ENCODE peak calls at places on chromosomes 3 and 15, in seven cellular contexts. S is right atrium auricular region, C is fibroblast of lung, V is HepG2, L is DND-41, A is heart right ventricle, W is adrenal gland. E is an unnamed sample.

GRCh38 chr15:90885432-90886290 is 1.4 kb downstream of the FES start:
- DNase-seq in S (peak; percentile 90), W (peak; percentile 78), V (no peak), A (peak; percentile 86), C (peak; percentile 42), L (peak; percentile 74), E (peak; percentile 64)

GRCh38 chr15:35507932-35508638 is 37.9 kb downstream of the DPH6 start:
- DNase-seq in C (no peak), L (no peak), A (no peak), V (no peak), S (no peak), W (no peak), E (no peak)

GRCh38 chr3:42900731-42901420 is 5.1 kb upstream of the ZNF662 start:
- DNase-seq in L (no peak), W (no peak), S (no peak), A (no peak), V (no peak), C (no peak), E (no peak)

GRCh38 chr15:76996526-76997401 is 1.8 kb downstream of the PSTPIP1 start:
- DNase-seq in S (no peak), A (no peak), W (no peak), C (peak; percentile 44), V (no peak), L (no peak), E (no peak)

GRCh38 chr15:39125904-39126303 is 455.0 kb upstream of the THBS1 start:
- DNase-seq in W (no peak), A (no peak), C (peak; percentile 58), L (peak; percentile 34), S (no peak), V (peak; percentile 62), E (peak; percentile 20)

GRCh38 chr15:58583171-58583908 is 151.5 kb downstream of the LIPC start:
- DNase-seq in A (no peak), V (no peak), W (no peak), L (no peak), C (no peak), S (no peak), E (no peak)

GRCh38 chr3:38907426-38907825 is 91.4 kb upstream of the SCN10A start:
- DNase-seq in V (no peak), L (no peak), S (no peak), A (no peak), W (no peak), C (no peak), E (no peak)

GRCh38 chr3:14441240-14441919 is 39.0 kb downstream of the SLC6A6 start:
- DNase-seq in C (no peak), W (no peak), L (no peak), S (no peak), V (no peak), A (peak; percentile 63), E (no peak)

GRCh38 chr3:128194843-128195242 is 41.6 kb downstream of the EEFSEC start:
- DNase-seq in A (peak; percentile 56), C (no peak), V (no peak), L (no peak), S (no peak), W (no peak), E (no peak)

GRCh38 chr3:108629974-108630373 is 40.5 kb downstream of the DZIP3 start:
- DNase-seq in V (no peak), A (no peak), S (no peak), W (no peak), C (no peak), L (no peak), E (no peak)

GRCh38 chr3:37291275-37291700 is 116.9 kb upstream of the LRRFIP2 start:
- DNase-seq in L (no peak), S (no peak), W (no peak), A (no peak), V (no peak), C (peak; percentile 79), E (no peak)

GRCh38 chr3:128395500-128396125 is 71.1 kb downstream of the DNAJB8 start:
- DNase-seq in V (no peak), A (peak; percentile 77), C (peak; percentile 51), S (peak; percentile 75), L (no peak), W (peak; percentile 42), E (no peak)

GRCh38 chr3:194971965-194972364 is 286.3 kb downstream of the FAM43A start:
- DNase-seq in V (no peak), A (no peak), W (no peak), L (no peak), C (no peak), S (peak; percentile 42), E (no peak)

GRCh38 chr3:11826628-11827265 is 19.9 kb downstream of the TAMM41 start:
- DNase-seq in V (no peak), C (peak; percentile 65), W (no peak), S (no peak), L (no peak), A (no peak), E (no peak)

GRCh38 chr3:53820756-53821580 is 25.3 kb downstream of the CHDH start:
- DNase-seq in C (no peak), L (no peak), S (no peak), V (no peak), A (no peak), W (no peak), E (no peak)

GRCh38 chr3:38542401-38543298 is 46.5 kb downstream of the EXOG start:
- DNase-seq in L (no peak), W (no peak), S (no peak), C (peak; percentile 4), A (no peak), V (no peak), E (no peak)

GRCh38 chr3:16810593-16811367 is 74.0 kb upstream of the PLCL2 start:
- DNase-seq in W (no peak), A (no peak), V (no peak), S (no peak), L (peak; percentile 45), C (peak; percentile 3), E (no peak)
- H3K4me3 ChIP-seq in W (no peak overlapping the region), A (no peak overlapping the region), V (no peak overlapping the region), S (no peak overlapping the region), L (no peak overlapping the region), C (no peak overlapping the region), E (no peak overlapping the region)

GRCh38 chr3:140540262-140540661 is 137.6 kb upstream of the TRIM42 start:
- DNase-seq in V (no peak), A (no peak), L (no peak), W (no peak), C (no peak), S (no peak), E (no peak)
- H3K27ac ChIP-seq in V (no peak overlapping the region), A (no peak overlapping the region), L (no peak overlapping the region), W (no peak overlapping the region), C (no peak overlapping the region), S (no peak overlapping the region), E (no peak overlapping the region)

GRCh38 chr15:84143753-84144314 is 91.7 kb upstream of the GOLGA6L4 start:
- DNase-seq in W (no peak), V (no peak), L (no peak), A (no peak), S (no peak), C (no peak), E (no peak)

GRCh38 chr15:84142888-84143337 is 92.7 kb upstream of the GOLGA6L4 start:
- DNase-seq in S (peak; percentile 81), L (peak; percentile 60), A (peak; percentile 76), V (peak; percentile 75), W (peak; percentile 82), C (peak; percentile 54), E (peak; percentile 64)
- H3K4me3 ChIP-seq in S (no peak overlapping the region), L (no peak overlapping the region), A (no peak overlapping the region), V (no peak overlapping the region), W (no peak overlapping the region), C (peak overlapping the region; percentile 32), E (no peak overlapping the region)

GRCh38 chr3:6771171-6771570 is 89.7 kb upstream of the GRM7 start:
- DNase-seq in A (no peak), L (no peak), V (no peak), S (no peak), C (no peak), W (no peak), E (no peak)

DNA sequence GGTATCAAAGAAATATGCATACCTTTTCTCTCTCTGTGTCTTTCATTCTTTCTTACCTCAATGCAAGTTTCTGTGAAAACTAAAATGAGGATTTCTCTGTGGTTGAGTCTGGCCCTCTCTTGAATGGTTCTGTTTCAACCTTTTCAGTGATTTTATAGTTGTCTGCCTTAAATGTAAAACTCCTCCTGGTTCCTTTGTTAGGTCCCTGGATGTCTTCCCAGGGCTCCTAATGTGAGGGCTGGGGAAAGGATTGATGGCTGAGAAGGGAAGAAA is 90.6 kb upstream of the GRM7 start:
- DNase-seq in L (no peak), S (no peak), V (no peak), C (no peak), A (no peak), W (no peak), E (no peak)
- H3K27ac ChIP-seq in L (no peak overlapping the region), S (no peak overlapping the region), V (no peak overlapping the region), C (no peak overlapping the region), A (no peak overlapping the region), W (no peak overlapping the region), E (no peak overlapping the region)

DNA sequence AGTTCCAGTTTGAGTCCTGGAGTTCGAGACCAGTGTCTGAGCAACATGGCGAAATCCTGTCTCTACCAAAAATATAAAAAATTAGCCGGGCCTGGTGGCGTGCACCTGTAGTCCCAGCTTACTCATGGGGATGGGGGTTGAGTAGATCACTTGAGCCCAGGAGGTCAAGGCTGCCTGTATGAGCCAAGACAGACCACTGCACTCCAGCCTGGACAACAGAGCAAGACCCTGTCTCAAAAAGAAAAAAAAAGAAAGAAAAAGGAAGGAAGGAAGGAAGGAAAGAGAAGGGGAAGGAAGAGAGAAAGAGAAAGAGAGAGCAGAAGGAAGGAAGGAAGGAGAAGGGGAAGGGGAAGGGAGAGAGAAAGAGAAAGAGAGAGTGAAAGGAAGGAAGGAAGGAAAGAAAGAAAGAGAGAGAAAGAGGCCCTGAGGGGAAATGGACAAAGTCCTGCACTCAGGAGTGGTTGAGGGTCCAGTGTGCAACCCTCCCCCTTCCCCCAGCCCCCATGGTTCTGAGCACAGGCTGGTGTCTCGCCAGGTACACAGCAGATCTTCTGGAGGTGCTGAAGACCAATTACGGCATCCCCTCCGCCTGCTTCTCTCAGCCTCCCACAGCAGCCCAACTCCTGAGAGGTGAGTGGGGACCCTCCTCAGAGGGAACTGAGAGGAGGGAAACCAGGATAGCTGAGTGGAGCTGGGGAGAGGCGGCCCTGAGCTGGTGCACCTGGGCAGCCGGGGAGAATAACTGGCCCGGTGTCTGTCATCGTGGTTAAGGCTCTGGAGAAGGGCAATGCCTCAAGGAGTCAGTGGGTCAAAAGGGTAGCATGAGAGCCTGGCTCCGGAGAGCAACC is 1.2 kb downstream of the SLC51A start:
- DNase-seq in V (no peak), A (no peak), L (no peak), S (no peak), W (no peak), C (no peak), E (no peak)
- H3K4me3 ChIP-seq in V (peak overlapping the region; percentile 63), A (no peak overlapping the region), L (no peak overlapping the region), S (no peak overlapping the region), W (no peak overlapping the region), C (no peak overlapping the region), E (no peak overlapping the region)

DNA sequence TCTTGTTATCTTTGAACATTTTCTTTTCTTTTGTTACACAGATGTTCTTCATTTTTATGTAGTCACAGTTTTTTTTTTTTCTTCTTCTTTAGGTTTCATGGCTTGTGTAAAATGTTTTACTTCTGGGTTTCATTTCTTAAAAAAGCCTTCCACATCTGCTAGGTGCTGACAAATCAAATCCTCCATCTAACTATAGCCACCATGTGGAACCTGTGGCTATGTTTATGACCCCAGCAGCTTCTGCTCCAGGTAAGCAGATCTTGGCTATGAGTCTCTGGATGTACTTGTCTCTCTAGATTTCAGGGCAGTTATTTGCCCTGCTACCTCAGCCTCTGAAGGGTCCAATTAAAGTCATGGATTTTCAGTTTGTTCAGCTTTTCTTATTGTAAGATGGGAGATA is 44.5 kb downstream of the OXSM start:
- DNase-seq in V (no peak), A (no peak), C (no peak), L (no peak), S (no peak), W (no peak), E (no peak)
- H3K27ac ChIP-seq in V (no peak overlapping the region), A (no peak overlapping the region), C (no peak overlapping the region), L (no peak overlapping the region), S (no peak overlapping the region), W (no peak overlapping the region), E (no peak overlapping the region)

GRCh38 chr15:26628071-26628470 is 144.8 kb downstream of the GABRB3 start:
- DNase-seq in C (no peak), L (no peak), V (no peak), A (no peak), W (no peak), S (no peak), E (no peak)
- H3K4me3 ChIP-seq in C (peak overlapping the region; percentile 47), L (no peak overlapping the region), V (no peak overlapping the region), A (no peak overlapping the region), W (no peak overlapping the region), S (no peak overlapping the region), E (no peak overlapping the region)